ENCODE peak calls at places on chromosomes 13 and 19, in ten cellular contexts. L is colonic mucosa, B is heart left ventricle, P is stomach, Q is aorta, R is fibroblast of lung, T is NT2/D1, D is psoas muscle, A is astrocyte, C is sigmoid colon. Y is an unnamed sample. For H3K9me3, the result is how much of the 10 kb centered on the place peaks cover.

GRCh38 chr13:85286081-85286480 is 513.1 kb downstream of the SLITRK6 start:
- DNase-seq in B (no peak), P (no peak), A (peak), R (peak), L (no peak), C (no peak), Q (no peak), D (no peak), T (no peak), Y (no peak)

GRCh38 chr19:45278087-45278486 is 27.0 kb downstream of the MARK4 start:
- DNase-seq in Q (no peak), R (no peak), T (no peak), B (no peak), A (no peak), L (no peak), D (no peak), C (no peak), P (no peak), Y (no peak)

GRCh38 chr13:99033814-99034213 is 56.0 kb upstream of the DOCK9 start:
- DNase-seq in A (no peak), Q (no peak), T (no peak), B (no peak), D (no peak), L (no peak), R (no peak), P (no peak), C (no peak), Y (no peak)

GRCh38 chr19:53991224-53992113 is at the start of gene CACNG6:
- DNase-seq in L (no peak), D (peak), A (no peak), B (no peak), P (peak), Q (no peak), T (no peak), C (no peak), R (peak), Y (peak)

GRCh38 chr13:111480976-111481375 is 160.5 kb downstream of the TEX29 start:
- DNase-seq in B (no peak), P (peak), Q (peak), C (no peak), T (no peak), R (no peak), D (no peak), L (no peak), A (no peak), Y (no peak)

GRCh38 chr13:40401911-40402776 is 264.3 kb downstream of the FOXO1 start:
- DNase-seq in Q (peak), R (peak), T (no peak), A (peak), L (peak), C (peak), P (peak), D (peak), B (peak), Y (peak)

GRCh38 chr13:33322474-33322827 is 36.9 kb upstream of the STARD13 start:
- DNase-seq in C (peak), P (no peak), Q (peak), R (peak), A (no peak), D (peak), T (no peak), L (no peak), B (peak), Y (no peak)

GRCh38 chr13:65032825-65033224 is 2197.3 kb downstream of the PCDH9 start:
- DNase-seq in Q (no peak), T (no peak), P (no peak), L (no peak), C (no peak), A (no peak), B (no peak), R (no peak), D (no peak), Y (no peak)

GRCh38 chr13:23021921-23022320 is 158.9 kb upstream of the SGCG start:
- DNase-seq in D (no peak), C (no peak), R (no peak), L (no peak), Q (no peak), P (no peak), T (no peak), B (no peak), A (no peak), Y (no peak)

GRCh38 chr13:59452189-59452588 is 711.5 kb downstream of the DIAPH3 start:
- DNase-seq in P (no peak), C (no peak), D (no peak), T (no peak), A (no peak), B (no peak), R (no peak), L (no peak), Q (no peak), Y (no peak)

GRCh38 chr19:44988896-44989563 is 12.2 kb upstream of the RELB start:
- DNase-seq in T (peak), A (peak), R (peak), P (peak), Q (peak), D (peak), L (peak), C (peak), B (peak), Y (peak)

GRCh38 chr13:98436379-98436909 is 140.5 kb downstream of the STK24 start:
- DNase-seq in C (no peak), R (no peak), Q (no peak), A (no peak), D (no peak), P (no peak), B (no peak), T (no peak), L (no peak), Y (no peak)

GRCh38 chr19:55166530-55167268 is at the start of gene DNAAF3:
- DNase-seq in T (peak), Q (peak), A (peak), B (peak), P (peak), L (peak), C (peak), R (peak), D (peak), Y (peak)

GRCh38 chr13:108200781-108201398 is 14.4 kb downstream of the LIG4 start:
- DNase-seq in A (peak), P (no peak), R (peak), L (no peak), D (no peak), Q (no peak), C (no peak), B (no peak), T (no peak), Y (no peak)

GRCh38 chr19:50046649-50047503 is 21.1 kb downstream of the ZNF473 start:
- DNase-seq in B (no peak), P (peak), Q (peak), R (no peak), D (peak), C (peak), A (no peak), L (peak), T (peak), Y (no peak)

GRCh38 chr19:16301999-16302694 is 22.5 kb upstream of the KLF2 start:
- DNase-seq in C (no peak), D (peak), B (no peak), L (no peak), Q (no peak), A (peak), R (peak), P (peak), T (no peak), Y (peak)

GRCh38 chr13:75474956-75475355 is 7.0 kb downstream of the TBC1D4 start:
- DNase-seq in C (no peak), R (no peak), Q (no peak), L (no peak), A (no peak), D (no peak), T (no peak), P (no peak), B (no peak), Y (no peak)

GRCh38 chr13:23289917-23290357 is 109.2 kb downstream of the SGCG start:
- DNase-seq in P (no peak), B (peak), T (no peak), R (peak), Q (no peak), L (no peak), D (no peak), C (no peak), A (peak), Y (peak)

GRCh38 chr19:1168877-1169791 is 4.9 kb downstream of the SBNO2 start:
- DNase-seq in L (no peak), T (no peak), D (peak), A (peak), Q (peak), R (peak), B (no peak), C (peak), P (peak), Y (peak)

GRCh38 chr13:25088562-25089221 is 7.2 kb upstream of the PABPC3 start:
- DNase-seq in P (no peak), A (no peak), L (no peak), B (no peak), C (no peak), T (no peak), R (no peak), Q (no peak), D (no peak), Y (no peak)
- H3K9me3 ChIP-seq in P (under half), A (under half), L (under half), B (under half), C (under half), T (under half), R (under half), Q (under half), D (under half), Y (under half)

DNA sequence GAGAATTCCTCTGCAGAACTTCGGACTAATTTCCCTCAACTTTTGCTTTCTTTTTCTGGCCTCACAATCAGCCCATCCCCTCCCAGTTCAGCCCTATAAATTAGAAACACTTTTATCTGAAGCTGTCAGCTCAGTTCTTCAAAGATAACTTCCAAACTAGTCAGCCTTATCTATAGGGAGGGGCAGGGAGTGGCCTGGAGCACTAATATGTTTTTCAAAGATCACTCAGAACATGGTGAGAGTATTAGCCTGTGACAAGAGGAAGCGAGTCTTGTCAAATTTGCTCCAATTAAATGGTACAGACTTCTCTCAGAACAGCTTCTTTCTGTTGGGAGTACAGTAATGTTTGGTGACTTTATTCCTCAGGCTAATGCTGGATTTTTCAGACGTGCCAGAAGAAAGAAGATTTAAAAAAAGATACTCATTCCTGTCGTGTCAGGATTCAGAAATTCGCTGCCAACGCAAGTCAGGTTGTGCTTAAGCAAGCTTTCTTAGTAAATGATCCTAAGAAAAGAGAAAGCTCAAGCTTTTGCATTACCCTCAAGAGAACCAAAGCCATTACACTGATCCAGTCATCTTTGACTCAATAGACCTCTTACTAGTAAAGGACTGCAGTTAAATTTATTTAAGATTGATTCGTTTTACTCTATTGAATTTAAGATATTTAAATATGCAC is 1033.6 kb downstream of the SLITRK5 start:
- DNase-seq in D (no peak), L (no peak), C (no peak), B (no peak), Q (no peak), P (no peak), A (no peak), T (no peak), R (no peak), Y (no peak)
- H3K4me3 ChIP-seq in D (no peak), L (no peak), C (no peak), B (peak), Q (no peak), P (no peak), A (no peak), T (no peak), R (no peak), Y (peak)

DNA sequence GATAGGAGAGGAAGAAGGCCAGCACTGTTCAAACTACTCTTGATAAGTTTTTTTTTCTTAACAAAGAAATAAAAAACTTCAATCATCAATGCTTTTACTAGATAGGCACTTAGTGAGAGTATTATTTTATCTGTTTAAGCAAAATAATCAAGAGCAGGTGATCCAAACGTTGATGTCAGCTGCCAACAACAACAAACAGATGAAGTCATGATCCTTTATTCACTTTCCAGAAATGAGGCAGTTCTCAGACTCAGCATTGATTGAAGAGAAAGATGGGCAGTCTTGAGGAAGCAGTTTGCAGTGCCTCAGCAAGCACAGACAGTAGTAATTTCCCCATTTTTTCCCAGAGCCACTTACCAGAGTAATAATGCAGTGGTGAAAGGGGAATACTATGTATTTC is 38.4 kb upstream of the CSNK1A1L start:
- DNase-seq in D (no peak), B (no peak), L (no peak), C (no peak), Q (no peak), T (no peak), A (peak), R (peak), P (no peak), Y (no peak)
- H3K9me3 ChIP-seq in D (under half), B (under half), L (under half), C (under half), Q (under half), T (under half), A (under half), R (under half), P (under half), Y (under half)

DNA sequence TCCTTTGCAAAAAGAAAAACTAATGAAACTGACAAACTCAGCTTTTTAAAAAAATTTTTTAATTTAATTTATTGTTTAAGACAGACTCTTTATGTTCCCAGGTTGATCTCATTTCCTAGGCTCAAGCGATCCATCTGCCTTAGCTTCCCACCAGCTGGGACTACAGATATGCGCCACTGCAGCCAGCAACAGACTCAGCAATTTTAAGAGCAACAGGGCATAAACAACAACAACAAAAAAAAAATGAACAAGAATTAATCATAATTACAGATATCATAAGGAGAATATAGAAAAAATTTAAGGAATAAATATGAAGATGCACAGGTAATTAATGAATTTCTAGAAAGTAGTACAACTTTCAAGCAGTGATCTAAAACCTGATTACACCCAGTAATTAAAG is 1.5 kb downstream of the ZNF699 start:
- DNase-seq in Q (no peak), P (no peak), D (no peak), B (no peak), T (no peak), C (no peak), R (peak), A (peak), L (no peak), Y (no peak)
- H3K4me3 ChIP-seq in Q (no peak), P (no peak), D (peak), B (peak), T (no peak), C (no peak), R (peak), A (peak), L (no peak), Y (peak)

GRCh38 chr13:45931211-45931610 is 79.7 kb upstream of the SIAH3 start:
- DNase-seq in R (no peak), L (no peak), C (no peak), Q (no peak), A (no peak), B (no peak), D (no peak), P (no peak), T (no peak), Y (no peak)
- H3K9me3 ChIP-seq in R (under half), L (under half), C (under half), Q (under half), A (under half), B (under half), D (under half), P (under half), T (under half), Y (under half)

GRCh38 chr13:83691966-83692365 is 190.3 kb downstream of the SLITRK1 start:
- DNase-seq in P (no peak), D (no peak), C (no peak), Q (no peak), T (no peak), B (no peak), R (peak), A (peak), L (no peak), Y (no peak)
- H3K4me3 ChIP-seq in P (no peak), D (no peak), C (no peak), Q (no peak), T (no peak), B (no peak), R (no peak), A (no peak), L (no peak), Y (no peak)

GRCh38 chr19:52570005-52570861 is at the start of gene ZNF701:
- DNase-seq in D (peak), B (peak), A (peak), T (peak), P (peak), Q (peak), R (peak), C (peak), L (peak), Y (peak)

GRCh38 chr19:52566588-52566987 is 3.5 kb upstream of the ZNF701 start:
- DNase-seq in Q (no peak), B (no peak), T (no peak), C (no peak), A (peak), P (no peak), L (no peak), D (no peak), R (peak), Y (no peak)

GRCh38 chr19:52567921-52568320 is 2.2 kb upstream of the ZNF701 start:
- DNase-seq in L (no peak), R (no peak), C (no peak), B (no peak), D (no peak), P (no peak), T (no peak), Q (no peak), A (no peak), Y (no peak)

GRCh38 chr19:52566121-52566520 is 4.0 kb upstream of the ZNF701 start:
- DNase-seq in D (no peak), T (no peak), Q (no peak), L (no peak), B (no peak), R (no peak), C (no peak), A (no peak), P (no peak), Y (no peak)
- H3K9me3 ChIP-seq in D (under half), T (under half), Q (under half), L (under half), B (under half), R (under half), C (under half), A (under half), P (half or more), Y (under half)